ENCODE peak calls at places on chromosome 14, in six cellular contexts. L is effector CD4-positive, alpha-beta T cell; B is CD8-positive, alpha-beta T cell; O is HEK293T; H is activated CD4-positive, alpha-beta T cell treated with anti-CD3 and anti-CD28 coated beads for 36 hours; P is COR-L47. A is an unnamed sample.

GRCh38 chr14:94550041-94550440 is 11.2 kb upstream of the SERPINA4 start:
- DNase-seq in P (no peak), H (no peak), B (no peak), L (no peak), O (no peak), A (no peak)

GRCh38 chr14:78182722-78183121 is 12.5 kb downstream of the NRXN3 start:
- DNase-seq in L (no peak), B (no peak), P (peak; percentile 64), H (no peak), O (no peak), A (no peak)

GRCh38 chr14:42047421-42048045 is 440.9 kb downstream of the LRFN5 start:
- DNase-seq in P (no peak), O (no peak), L (no peak), B (no peak), H (no peak), A (no peak)

GRCh38 chr14:55130194-55130550 is 1.1 kb downstream of the LGALS3 start:
- DNase-seq in B (no peak), H (no peak), O (no peak), P (no peak), L (no peak), A (no peak)

GRCh38 chr14:76918751-76919421 is 92.7 kb downstream of the LRRC74A start:
- DNase-seq in P (peak; percentile 70), B (no peak), O (peak; percentile 69), L (no peak), H (peak; percentile 65), A (peak; percentile 97)

GRCh38 chr14:55743551-55743950 is 163.5 kb downstream of the KTN1 start:
- DNase-seq in L (no peak), H (no peak), O (no peak), P (no peak), B (no peak), A (no peak)

GRCh38 chr14:30283822-30284446 is 275.0 kb upstream of the G2E3 start:
- DNase-seq in P (no peak), O (peak; percentile 46), B (no peak), L (no peak), H (peak; percentile 47), A (no peak)

GRCh38 chr14:38758661-38759060 is 344.4 kb downstream of the SEC23A start:
- DNase-seq in H (no peak), P (no peak), L (no peak), B (no peak), O (no peak), A (no peak)

GRCh38 chr14:65277027-65277426 is 135.5 kb upstream of the FUT8 start:
- DNase-seq in P (no peak), L (no peak), B (no peak), O (no peak), H (peak; percentile 43), A (no peak)

GRCh38 chr14:89891055-89891454 is 63.5 kb downstream of the EFCAB11 start:
- DNase-seq in O (no peak), L (no peak), B (no peak), P (no peak), H (no peak), A (no peak)

GRCh38 chr14:95313707-95314106 is 6.0 kb downstream of the CLMN start:
- DNase-seq in H (no peak), P (no peak), L (no peak), O (no peak), B (no peak), A (peak; percentile 82)

GRCh38 chr14:63452796-63453195 is 90.4 kb downstream of the PPP2R5E start:
- DNase-seq in P (no peak), H (no peak), B (no peak), O (no peak), L (no peak), A (no peak)

GRCh38 chr14:93033983-93034670 is 81.6 kb downstream of the ITPK1 start:
- DNase-seq in H (peak; percentile 60), P (peak; percentile 48), L (peak; percentile 23), B (peak; percentile 65), O (peak; percentile 35), A (no peak)

GRCh38 chr14:102655154-102655553 is 62.7 kb downstream of the RCOR1 start:
- DNase-seq in H (no peak), L (no peak), B (no peak), P (no peak), O (no peak), A (no peak)

GRCh38 chr14:88559852-88560251 is 3.0 kb upstream of the ZC3H14 start:
- DNase-seq in P (peak; percentile 43), L (no peak), H (no peak), B (no peak), O (no peak), A (no peak)

GRCh38 chr14:29463727-29464370 is 463.8 kb downstream of the PRKD1 start:
- DNase-seq in H (no peak), L (no peak), P (peak; percentile 17), B (no peak), O (peak; percentile 13), A (no peak)

GRCh38 chr14:95838862-95839261 is 37.8 kb upstream of the TUNAR start:
- DNase-seq in O (no peak), B (no peak), P (no peak), H (no peak), L (no peak), A (peak; percentile 7)

GRCh38 chr14:105850853-105851581 is 324.6 kb downstream of the TMEM121 start:
- DNase-seq in P (no peak), O (no peak), B (peak; percentile 8), H (no peak), L (no peak), A (no peak)